ENCODE peak calls at places on chromosomes 4 and X, in five cellular contexts. E, Y, H, G and C are unnamed samples.

GRCh38 chr4:85734446-85734845 is 259.5 kb downstream of the ARHGAP24 start:
- DNase-seq in E (peak), Y (no peak), H (no peak), G (no peak), C (no peak)

GRCh38 chr4:3607690-3608514 is 75.7 kb upstream of the LRPAP1 start:
- DNase-seq in E (no peak), Y (no peak), H (no peak), G (no peak), C (peak)

GRCh38 chr4:138697771-138698170 is 317.8 kb upstream of the NOCT start:
- DNase-seq in E (peak), Y (no peak), H (no peak), G (no peak), C (no peak)

GRCh38 chr4:155602351-155603140 is 64.1 kb upstream of the GUCY1A1 start:
- DNase-seq in E (no peak), Y (no peak), H (no peak), G (no peak), C (no peak)

GRCh38 chr4:7922466-7922865 is 17.2 kb downstream of the AFAP1 start:
- DNase-seq in E (no peak), Y (no peak), H (no peak), G (no peak), C (no peak)

GRCh38 chr4:139153411-139154133 is 23.4 kb downstream of the ELF2 start:
- DNase-seq in E (peak), Y (no peak), H (no peak), G (no peak), C (no peak)

GRCh38 chr4:98617358-98618047 is 40.9 kb downstream of the TSPAN5 start:
- DNase-seq in E (no peak), Y (no peak), H (no peak), G (no peak), C (peak)

GRCh38 chr4:155828628-155829027 is 37.4 kb downstream of the ASIC5 start:
- DNase-seq in E (peak), Y (no peak), H (no peak), G (no peak), C (no peak)

GRCh38 chr4:150152764-150153163 is 74.5 kb downstream of the DCLK2 start:
- DNase-seq in E (peak), Y (no peak), H (no peak), G (no peak), C (no peak)

GRCh38 chrX:40143001-40143400 is 45.2 kb upstream of the BCOR start:
- DNase-seq in E (no peak), Y (no peak), H (no peak), G (no peak), C (no peak)

GRCh38 chr4:1249148-1249730 is 309 bp upstream of the CTBP1 start:
- DNase-seq in E (peak), Y (peak), H (peak), G (peak), C (no peak)

GRCh38 chr4:4542824-4543485 is 1.1 kb upstream of the STX18 start:
- DNase-seq in E (no peak), Y (no peak), H (no peak), G (no peak), C (no peak)

GRCh38 chr4:73447701-73448100 is 11.7 kb downstream of the AFP start:
- DNase-seq in E (peak), Y (no peak), H (no peak), G (no peak), C (no peak)

GRCh38 chr4:117796677-117797076 is 237.6 kb upstream of the NDST3 start:
- DNase-seq in E (no peak), Y (no peak), H (no peak), G (no peak), C (no peak)

GRCh38 chr4:3853388-3854035 is 87.3 kb downstream of the ADRA2C start:
- DNase-seq in E (no peak), Y (no peak), H (no peak), G (no peak), C (no peak)

GRCh38 chr4:1246901-1247810 is 1.8 kb downstream of the CTBP1 start:
- DNase-seq in E (no peak), Y (no peak), H (peak), G (peak), C (no peak)

GRCh38 chr4:186728631-186729271 is 5.1 kb upstream of the FAT1 start:
- DNase-seq in E (no peak), Y (no peak), H (no peak), G (no peak), C (no peak)

GRCh38 chr4:72767903-72768817 is 199.1 kb upstream of the ADAMTS3 start:
- DNase-seq in E (peak), Y (no peak), H (no peak), G (no peak), C (no peak)

GRCh38 chr4:8191136-8191747 is 7.8 kb upstream of the SH3TC1 start:
- DNase-seq in E (peak), Y (no peak), H (no peak), G (peak), C (no peak)

GRCh38 chr4:1232661-1233621 is 16.0 kb downstream of the CTBP1 start:
- DNase-seq in E (no peak), Y (no peak), H (no peak), G (no peak), C (no peak)

GRCh38 chrX:96436105-96436504 is 248.5 kb upstream of the DIAPH2 start:
- DNase-seq in E (peak), Y (no peak), H (no peak), G (no peak), C (no peak)

GRCh38 chr4:93199492-93199891 is 629.1 kb upstream of the ATOH1 start:
- DNase-seq in E (peak), Y (no peak), H (no peak), G (no peak), C (peak)

GRCh38 chr4:40363945-40364344 is 28.8 kb downstream of the CHRNA9 start:
- DNase-seq in E (no peak), Y (no peak), H (no peak), G (no peak), C (no peak)

GRCh38 chrX:134396174-134396573 is 63.8 kb upstream of the HPRT1 start:
- DNase-seq in E (peak), Y (no peak), H (no peak), G (no peak), C (no peak)

GRCh38 chr4:168318266-168318895 is at the start of gene DDX60:
- DNase-seq in E (peak), Y (peak), H (peak), G (peak), C (no peak)

GRCh38 chrX:30822068-30822671 is 66.9 kb downstream of the TAB3 start:
- DNase-seq in E (no peak), Y (no peak), H (no peak), G (no peak), C (no peak)

GRCh38 chr4:76624271-76624681 is 189.2 kb downstream of the SHROOM3 start:
- DNase-seq in E (peak), Y (no peak), H (no peak), G (no peak), C (no peak)

GRCh38 chr4:85067342-85067741 is 100.9 kb upstream of the WDFY3 start:
- DNase-seq in E (no peak), Y (no peak), H (no peak), G (no peak), C (no peak)

GRCh38 chr4:39698424-39699009 is 581 bp downstream of the UBE2K start:
- DNase-seq in E (peak), Y (no peak), H (peak), G (peak), C (no peak)

GRCh38 chr4:62676962-62677361 is 1476.8 kb downstream of the ADGRL3 start:
- DNase-seq in E (no peak), Y (no peak), H (no peak), G (no peak), C (no peak)

GRCh38 chrX:35680940-35681346 is 117.2 kb upstream of the MAGEB16 start:
- DNase-seq in E (no peak), Y (no peak), H (no peak), G (no peak), C (no peak)

GRCh38 chr4:140969296-140969695 is 164.0 kb downstream of the RNF150 start:
- DNase-seq in E (no peak), Y (no peak), H (no peak), G (no peak), C (no peak)

GRCh38 chrX:132877954-132878536 is 80.4 kb downstream of the HS6ST2 start:
- DNase-seq in E (no peak), Y (no peak), H (no peak), G (no peak), C (no peak)

GRCh38 chr4:14829795-14830194 is 172.5 kb upstream of the CPEB2 start:
- DNase-seq in E (no peak), Y (no peak), H (no peak), G (no peak), C (no peak)

GRCh38 chrX:152958047-152958446 is 35.9 kb downstream of the PNMA5 start:
- DNase-seq in E (no peak), Y (no peak), H (no peak), G (no peak), C (no peak)

GRCh38 chr4:53532521-53532920 is 58.8 kb downstream of the LNX1 start:
- DNase-seq in E (peak), Y (no peak), H (no peak), G (no peak), C (no peak)